ENCODE peak calls at places on chromosome 17, in four cellular contexts. O, Q, V and N are unnamed samples.

GRCh38 chr17:61996916-61997605 is 68.0 kb downstream of the MED13 start:
- DNase-seq in O (no peak), Q (no peak), V (no peak), N (no peak)

GRCh38 chr17:50264263-50265113 is 9.8 kb upstream of the TMEM92 start:
- DNase-seq in O (peak), Q (no peak), V (peak), N (no peak)

GRCh38 chr17:82927661-82928601 is 88.1 kb upstream of the ZNF750 start:
- DNase-seq in O (no peak), Q (no peak), V (no peak), N (no peak)

GRCh38 chr17:57931488-57932137 is 23.6 kb downstream of the CUEDC1 start:
- DNase-seq in O (no peak), Q (no peak), V (no peak), N (no peak)

GRCh38 chr17:55453836-55454557 is 32.4 kb upstream of the MMD start:
- DNase-seq in O (no peak), Q (no peak), V (peak), N (no peak)

GRCh38 chr17:37884516-37884915 is 39.7 kb upstream of the TBC1D3K start:
- DNase-seq in O (no peak), Q (no peak), V (peak), N (peak)

GRCh38 chr17:78865682-78866390 is 25.2 kb upstream of the USP36 start:
- DNase-seq in O (peak), Q (peak), V (peak), N (no peak)

GRCh38 chr17:69357701-69358100 is 30.8 kb upstream of the ABCA5 start:
- DNase-seq in O (no peak), Q (peak), V (peak), N (no peak)

GRCh38 chr17:59406278-59406677 is 74.8 kb downstream of the YPEL2 start:
- DNase-seq in O (no peak), Q (no peak), V (no peak), N (no peak)

GRCh38 chr17:36934759-36935630 is 2.3 kb upstream of the LHX1 start:
- DNase-seq in O (peak), Q (peak), V (peak), N (no peak)

GRCh38 chr17:79041041-79041570 is 17.1 kb downstream of the C1QTNF1 start:
- DNase-seq in O (no peak), Q (no peak), V (no peak), N (no peak)

GRCh38 chr17:75853410-75853809 is 1.7 kb downstream of the WBP2 start:
- DNase-seq in O (no peak), Q (no peak), V (no peak), N (no peak)

GRCh38 chr17:42778570-42778969 is 1.8 kb upstream of the WNK4 start:
- DNase-seq in O (no peak), Q (no peak), V (no peak), N (no peak)
- H3K27ac ChIP-seq in O (no peak), Q (no peak), V (no peak), N (no peak)

GRCh38 chr17:41937970-41938851 is 7.8 kb downstream of the ODAD4 start:
- DNase-seq in O (peak), Q (no peak), V (no peak), N (no peak)
- TF ChIP-seq REST in O (no peak), Q (no peak), V (no peak), N (no peak)

GRCh38 chr17:77132411-77133086 is 8.2 kb upstream of the SEC14L1 start:
- DNase-seq in O (no peak), Q (no peak), V (no peak), N (no peak)
- H3K27ac ChIP-seq in O (peak), Q (peak), V (no peak), N (no peak)

GRCh38 chr17:8153957-8154607 is 1.9 kb upstream of the PER1 start:
- DNase-seq in O (peak), Q (peak), V (peak), N (peak)
- TF ChIP-seq REST in O (no peak), Q (no peak), V (no peak), N (no peak)

GRCh38 chr17:43315858-43316521 is 82.2 kb upstream of the RNU2-1 start:
- DNase-seq in O (no peak), Q (no peak), V (no peak), N (no peak)

GRCh38 chr17:43319293-43320124 is 79.3 kb upstream of the ARL4D start:
- DNase-seq in O (no peak), Q (no peak), V (no peak), N (no peak)

GRCh38 chr17:43314582-43314981 is 80.8 kb upstream of the RNU2-1 start:
- DNase-seq in O (no peak), Q (no peak), V (no peak), N (no peak)

GRCh38 chr17:43315369-43315768 is 81.6 kb upstream of the RNU2-1 start:
- DNase-seq in O (no peak), Q (no peak), V (no peak), N (no peak)

DNA sequence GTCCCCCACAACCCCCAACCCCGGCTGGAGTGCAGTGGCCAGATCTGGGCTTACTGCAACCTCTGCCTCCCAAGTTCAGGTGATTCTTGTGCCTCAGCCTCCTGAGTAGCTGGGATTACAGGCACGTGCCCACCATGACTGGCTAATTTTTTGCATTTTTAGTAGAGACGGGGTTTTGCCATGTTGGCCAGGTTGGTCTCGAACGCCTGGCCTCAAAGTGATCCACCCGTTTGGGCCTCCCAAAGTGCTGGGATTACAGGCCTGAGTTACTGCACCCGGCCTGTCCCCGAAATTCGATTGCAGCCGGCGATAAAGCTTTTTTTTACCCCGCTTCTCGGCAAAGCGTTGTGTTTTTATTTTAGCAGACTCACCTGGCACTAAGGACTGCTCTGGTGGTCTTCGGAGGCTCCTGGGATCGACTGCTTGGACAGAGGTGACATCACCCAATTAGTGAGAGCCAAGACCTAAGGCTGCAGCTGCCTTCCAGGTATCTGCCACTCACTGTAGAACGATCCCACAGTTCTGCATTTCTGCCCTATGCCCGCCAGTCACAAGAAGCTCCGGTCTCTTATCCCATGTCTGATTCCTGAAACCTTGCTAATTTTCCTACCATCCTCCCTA is 82.2 kb upstream of the ARL4D start:
- DNase-seq in O (no peak), Q (no peak), V (peak), N (peak)
- H3K27ac ChIP-seq in O (no peak), Q (no peak), V (no peak), N (no peak)

DNA sequence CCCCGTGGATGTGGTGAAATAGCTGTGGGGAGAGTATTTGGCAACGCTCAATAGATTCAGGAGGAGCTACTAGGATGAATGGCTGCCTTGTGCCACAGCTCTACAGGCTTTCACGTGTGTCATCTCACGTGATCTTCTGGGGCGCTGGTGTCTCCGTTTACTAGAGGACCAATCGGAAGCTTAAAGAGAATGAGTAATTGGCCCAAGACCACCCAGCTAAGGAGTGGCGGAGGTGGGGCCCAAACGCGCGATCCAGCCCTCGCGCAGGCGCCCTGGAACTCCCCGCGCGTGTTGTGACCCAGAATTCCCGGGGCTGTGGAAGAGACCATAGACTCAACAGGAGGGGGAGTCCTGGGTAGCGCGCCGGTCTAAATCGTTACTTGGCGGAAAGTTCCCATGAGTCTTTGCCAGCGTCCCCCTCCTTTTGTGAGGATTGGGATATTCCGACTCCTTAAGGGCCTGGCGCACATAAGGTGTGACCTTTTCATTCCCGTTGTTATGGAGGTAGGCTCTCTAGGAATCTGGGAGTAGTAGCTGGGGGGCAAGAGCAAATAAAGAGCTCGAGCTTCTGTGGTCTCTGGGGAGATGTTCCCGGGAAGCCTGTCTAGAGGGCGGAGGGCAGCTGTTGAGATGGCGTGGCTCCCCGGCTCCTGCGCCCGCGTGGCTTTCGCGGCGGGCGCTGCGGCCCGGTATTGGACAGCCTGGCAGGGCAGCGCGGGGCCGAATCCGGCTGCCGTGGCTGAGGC is 23.4 kb downstream of the TRPV2 start:
- DNase-seq in O (peak), Q (peak), V (peak), N (peak)
- TF ChIP-seq REST in O (peak), Q (peak), V (no peak), N (peak)

GRCh38 chr17:44121997-44122824 is 1.2 kb downstream of the HDAC5 start:
- DNase-seq in O (no peak), Q (no peak), V (peak), N (no peak)
- H3K27ac ChIP-seq in O (peak), Q (peak), V (peak), N (no peak)

GRCh38 chr17:33730131-33730530 is 437.0 kb upstream of the ASIC2 start:
- DNase-seq in O (no peak), Q (no peak), V (peak), N (no peak)

GRCh38 chr17:33732116-33732515 is 439.0 kb upstream of the ASIC2 start:
- DNase-seq in O (no peak), Q (no peak), V (peak), N (no peak)
- TF ChIP-seq REST in O (peak), Q (peak), V (peak), N (peak)

GRCh38 chr17:31431795-31432658 is 40.6 kb downstream of the RAB11FIP4 start:
- DNase-seq in O (no peak), Q (no peak), V (no peak), N (no peak)

GRCh38 chr17:31435581-31435980 is 44.1 kb downstream of the RAB11FIP4 start:
- DNase-seq in O (no peak), Q (no peak), V (no peak), N (no peak)

GRCh38 chr17:31433091-31433790 is 41.8 kb downstream of the RAB11FIP4 start:
- DNase-seq in O (no peak), Q (no peak), V (no peak), N (peak)

GRCh38 chr17:31434404-31435050 is 43.1 kb downstream of the RAB11FIP4 start:
- DNase-seq in O (no peak), Q (no peak), V (no peak), N (no peak)

DNA sequence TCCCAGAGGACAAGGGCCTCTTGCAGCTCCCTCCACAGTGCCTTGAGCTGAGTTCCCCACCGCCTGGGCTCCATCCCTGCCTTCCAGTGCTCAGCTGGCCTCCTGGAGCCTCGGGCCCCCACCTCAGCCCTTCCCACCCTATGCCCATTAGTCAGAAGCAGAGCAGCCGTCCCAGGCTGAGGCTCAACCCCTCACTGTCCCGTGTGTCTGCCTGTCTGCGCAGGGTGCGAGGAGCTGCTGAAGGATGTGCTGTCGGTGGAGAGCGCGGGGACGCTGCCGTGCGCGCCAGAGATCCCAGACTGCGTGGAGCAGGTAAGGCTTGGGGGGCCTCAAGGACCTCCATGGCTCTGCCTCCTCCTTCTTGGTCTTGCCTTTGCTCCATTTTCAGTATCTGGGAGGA is 42.3 kb downstream of the RAB11FIP4 start:
- DNase-seq in O (no peak), Q (no peak), V (no peak), N (no peak)
- H3K27ac ChIP-seq in O (no peak), Q (no peak), V (no peak), N (no peak)

GRCh38 chr17:7236808-7237207 is 2.4 kb downstream of the PHF23 start:
- DNase-seq in O (no peak), Q (no peak), V (no peak), N (no peak)

GRCh38 chr17:7232114-7232513 is 2.2 kb downstream of the DVL2 start:
- DNase-seq in O (no peak), Q (no peak), V (no peak), N (no peak)

GRCh38 chr17:7235693-7236665 is 1.7 kb upstream of the DVL2 start:
- DNase-seq in O (no peak), Q (no peak), V (no peak), N (no peak)

GRCh38 chr17:7233701-7234099 is 617 bp downstream of the DVL2 start:
- DNase-seq in O (no peak), Q (no peak), V (no peak), N (no peak)

DNA sequence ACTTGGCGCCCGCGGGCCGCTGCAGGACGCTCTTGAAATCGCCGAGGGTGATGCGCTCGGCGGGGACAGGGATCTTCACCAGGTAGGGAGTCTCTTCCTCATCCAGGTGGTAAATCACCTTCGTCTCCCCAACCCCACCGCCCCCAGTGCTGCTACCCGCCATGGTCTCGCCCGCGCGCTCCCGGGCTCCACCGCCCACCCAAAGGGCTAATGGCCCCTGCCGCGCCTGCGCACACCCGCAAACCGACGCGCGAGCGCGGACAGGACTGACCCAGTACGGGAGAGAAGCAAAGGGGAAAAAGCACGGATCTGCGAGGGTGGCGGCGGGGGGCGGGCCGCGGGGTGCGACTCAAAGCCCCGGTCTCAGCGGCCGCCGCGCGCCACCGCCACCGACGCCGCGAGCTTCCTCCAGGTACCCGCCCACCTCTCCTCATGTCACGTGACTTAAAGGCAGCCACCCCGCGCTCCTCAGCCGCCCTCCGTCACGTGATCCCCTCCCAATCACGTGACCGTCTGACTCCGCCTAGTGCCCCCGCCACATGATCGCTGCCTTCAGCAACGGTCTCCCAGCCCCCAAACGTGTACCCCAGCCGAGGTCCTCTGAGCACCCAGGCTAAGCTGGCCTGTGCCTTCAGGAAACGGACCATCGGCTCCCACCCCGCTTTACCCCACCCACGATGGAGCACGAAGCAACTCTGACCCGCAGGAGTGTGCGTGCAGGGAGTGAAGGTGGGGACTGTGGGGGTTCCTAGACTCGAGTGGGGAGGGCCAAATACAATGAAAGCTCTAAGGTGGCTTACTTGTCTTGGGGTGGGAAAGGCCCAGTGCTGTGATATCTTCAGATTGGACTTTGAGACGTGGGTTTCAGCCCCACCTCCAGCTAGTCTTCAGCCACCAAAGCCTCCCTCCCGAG is at the start of gene DVL2:
- DNase-seq in O (peak), Q (peak), V (peak), N (peak)
- TF ChIP-seq REST in O (no peak), Q (peak), V (no peak), N (no peak)